ENCODE peak calls at places on chromosomes 11 and 22, in six cellular contexts. B is AG04449, Q is mammary epithelial cell, K is AG10803, O is astrocyte of the spinal cord, I is K562. W is an unnamed sample.

GRCh38 chr11:79953629-79954028 is 512.8 kb upstream of the TENM4 start:
- DNase-seq in B (no peak), Q (no peak), O (no peak), I (no peak), K (no peak), W (no peak)

GRCh38 chr22:46256358-46256958 is 6.4 kb upstream of the CDPF1 start:
- DNase-seq in I (no peak), B (no peak), O (no peak), K (no peak), Q (no peak), W (no peak)

GRCh38 chr22:48316245-48316875 is 1511.3 kb downstream of the BRD1 start:
- DNase-seq in I (no peak), B (no peak), K (no peak), Q (no peak), O (no peak), W (no peak)

GRCh38 chr11:73951797-73952196 is 971 bp downstream of the DNAJB13 start:
- DNase-seq in Q (no peak), B (no peak), I (no peak), O (no peak), K (no peak), W (peak; percentile 82)

GRCh38 chr11:42972741-42973140 is 339.1 kb upstream of the API5 start:
- DNase-seq in K (no peak), Q (no peak), B (no peak), O (no peak), I (no peak), W (peak; percentile 97)

GRCh38 chr11:65370659-65371049 is 11.8 kb downstream of the SLC25A45 start:
- DNase-seq in I (no peak), Q (no peak), B (no peak), O (no peak), K (no peak), W (no peak)

GRCh38 chr11:65427691-65428577 is 5.3 kb downstream of the NEAT1 start:
- DNase-seq in B (no peak), K (peak; percentile 86), Q (peak; percentile 83), O (peak; percentile 67), I (no peak), W (peak; percentile 55)

GRCh38 chr11:66970808-66971442 is 4.2 kb upstream of the C11orf86 start:
- DNase-seq in Q (peak; percentile 99), B (peak; percentile 100), I (no peak), O (peak; percentile 100), K (peak; percentile 100), W (no peak)

W was measured in NCI-H2029 treated with DMSO at 0.1 percent for 48 hours.